ENCODE peak calls at places on chromosomes 6 and 20, in five cellular contexts. One of them, this sample, is unnamed.

GRCh38 chr20:10219452-10219791 is 792 bp downstream of the SNAP25 start:
- DNase-seq in lower lobe of right lung: peak; percentile 76
- DNase-seq in Peyer's patch: peak; percentile 56
- DNase-seq in tibial nerve: peak; percentile 30
- DNase-seq in A673: peak; percentile 92
- DNase-seq in this sample: peak; percentile 84

GRCh38 chr20:16462711-16463110 is 110.5 kb downstream of the KIF16B start:
- DNase-seq in tibial nerve: no peak
- DNase-seq in A673: no peak
- DNase-seq in lower lobe of right lung: no peak
- DNase-seq in Peyer's patch: no peak
- DNase-seq in this sample: no peak

GRCh38 chr6:1348675-1349074 is 36.8 kb downstream of the FOXQ1 start:
- DNase-seq in tibial nerve: no peak
- DNase-seq in Peyer's patch: no peak
- DNase-seq in lower lobe of right lung: peak; percentile 67
- DNase-seq in A673: peak; percentile 35
- DNase-seq in this sample: no peak

GRCh38 chr20:22814475-22815205 is 220.5 kb upstream of the SSTR4 start:
- DNase-seq in Peyer's patch: no peak
- DNase-seq in tibial nerve: no peak
- DNase-seq in A673: no peak
- DNase-seq in lower lobe of right lung: no peak
- DNase-seq in this sample: no peak

GRCh38 chr6:18446771-18447170 is 59.6 kb downstream of the RNF144B start:
- DNase-seq in A673: no peak
- DNase-seq in lower lobe of right lung: no peak
- DNase-seq in Peyer's patch: no peak
- DNase-seq in tibial nerve: no peak
- DNase-seq in this sample: no peak

GRCh38 chr20:41631826-41632225 is 13.6 kb upstream of the CHD6 start:
- DNase-seq in A673: peak; percentile 74
- DNase-seq in tibial nerve: no peak
- DNase-seq in lower lobe of right lung: no peak
- DNase-seq in Peyer's patch: no peak
- DNase-seq in this sample: no peak

GRCh38 chr6:115001726-115002436 is 659.1 kb upstream of the HS3ST5 start:
- DNase-seq in A673: peak; percentile 26
- DNase-seq in tibial nerve: no peak
- DNase-seq in Peyer's patch: no peak
- DNase-seq in lower lobe of right lung: no peak
- DNase-seq in this sample: no peak

GRCh38 chr6:36788768-36789167 is 50.5 kb downstream of the CPNE5 start:
- DNase-seq in A673: peak; percentile 54
- DNase-seq in Peyer's patch: no peak
- DNase-seq in lower lobe of right lung: no peak
- DNase-seq in tibial nerve: no peak
- DNase-seq in this sample: no peak

GRCh38 chr20:58039569-58040092 is 188.8 kb downstream of the ANKRD60 start:
- DNase-seq in A673: no peak
- DNase-seq in Peyer's patch: no peak
- DNase-seq in lower lobe of right lung: no peak
- DNase-seq in tibial nerve: no peak
- DNase-seq in this sample: no peak

GRCh38 chr6:36536873-36537547 is 10.3 kb downstream of the STK38 start:
- DNase-seq in A673: no peak
- DNase-seq in lower lobe of right lung: no peak
- DNase-seq in Peyer's patch: no peak
- DNase-seq in tibial nerve: no peak
- DNase-seq in this sample: no peak

GRCh38 chr6:135052939-135053338 is 1.7 kb downstream of the HBS1L start:
- DNase-seq in A673: no peak
- DNase-seq in Peyer's patch: no peak
- DNase-seq in lower lobe of right lung: no peak
- DNase-seq in tibial nerve: no peak
- DNase-seq in this sample: no peak

GRCh38 chr6:167661456-167662103 is 165.1 kb upstream of the AFDN start:
- DNase-seq in A673: no peak
- DNase-seq in lower lobe of right lung: no peak
- DNase-seq in tibial nerve: no peak
- DNase-seq in Peyer's patch: no peak
- DNase-seq in this sample: no peak

GRCh38 chr6:3960754-3961361 is 111.7 kb downstream of the FAM50B start:
- DNase-seq in tibial nerve: no peak
- DNase-seq in lower lobe of right lung: no peak
- DNase-seq in A673: no peak
- DNase-seq in Peyer's patch: no peak
- DNase-seq in this sample: no peak

GRCh38 chr6:75751443-75751842 is 2.4 kb downstream of the MYO6 start:
- DNase-seq in tibial nerve: no peak
- DNase-seq in A673: no peak
- DNase-seq in lower lobe of right lung: no peak
- DNase-seq in Peyer's patch: no peak
- DNase-seq in this sample: no peak

GRCh38 chr6:7726416-7727149 is 684 bp downstream of the BMP6 start:
- DNase-seq in Peyer's patch: no peak
- DNase-seq in tibial nerve: no peak
- DNase-seq in A673: no peak
- DNase-seq in lower lobe of right lung: no peak
- DNase-seq in this sample: no peak

GRCh38 chr20:3181270-3181669 is 7.9 kb upstream of the LZTS3 start:
- DNase-seq in A673: no peak
- DNase-seq in Peyer's patch: no peak
- DNase-seq in tibial nerve: no peak
- DNase-seq in lower lobe of right lung: no peak
- DNase-seq in this sample: no peak

GRCh38 chr20:45779011-45779915 is 12.4 kb downstream of the WFDC3 start:
- DNase-seq in Peyer's patch: peak; percentile 79
- DNase-seq in lower lobe of right lung: peak; percentile 89
- DNase-seq in tibial nerve: peak; percentile 83
- DNase-seq in A673: peak; percentile 35
- DNase-seq in this sample: peak; percentile 92

GRCh38 chr20:31962741-31963140 is 5.2 kb upstream of the XKR7 start:
- DNase-seq in lower lobe of right lung: no peak
- DNase-seq in Peyer's patch: no peak
- DNase-seq in tibial nerve: no peak
- DNase-seq in A673: no peak
- DNase-seq in this sample: no peak

DNA sequence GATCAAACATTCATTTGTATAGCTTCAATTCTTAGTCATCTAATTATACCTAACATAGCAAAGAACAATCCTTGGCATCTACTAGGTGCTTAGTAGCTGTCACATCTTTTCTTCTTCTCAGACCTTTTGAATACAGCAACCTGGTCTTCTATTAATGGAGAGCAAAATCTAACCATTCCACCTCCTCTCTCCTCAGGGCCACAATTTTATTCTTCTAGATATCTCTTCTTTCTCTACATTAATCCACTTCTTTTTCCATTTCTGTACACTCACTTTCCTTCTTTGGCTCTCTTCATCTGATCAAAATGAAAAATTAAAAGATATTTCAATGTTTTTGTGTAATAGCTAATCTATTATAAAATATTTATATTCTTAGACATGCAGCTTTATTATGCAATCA is 9.0 kb upstream of the HLA-DOA start:
- DNase-seq in lower lobe of right lung: no peak
- DNase-seq in Peyer's patch: no peak
- DNase-seq in A673: no peak
- DNase-seq in tibial nerve: no peak
- DNase-seq in this sample: no peak
- H3K4me1 ChIP-seq in lower lobe of right lung: peaks cover 47% of the 10 kb centered on the region
- H3K4me1 ChIP-seq in Peyer's patch: no peaks in the 10 kb centered on the region
- H3K4me1 ChIP-seq in A673: no peaks in the 10 kb centered on the region
- H3K4me1 ChIP-seq in tibial nerve: peaks cover 37% of the 10 kb centered on the region
- H3K4me1 ChIP-seq in this sample: peaks cover 21% of the 10 kb centered on the region

DNA sequence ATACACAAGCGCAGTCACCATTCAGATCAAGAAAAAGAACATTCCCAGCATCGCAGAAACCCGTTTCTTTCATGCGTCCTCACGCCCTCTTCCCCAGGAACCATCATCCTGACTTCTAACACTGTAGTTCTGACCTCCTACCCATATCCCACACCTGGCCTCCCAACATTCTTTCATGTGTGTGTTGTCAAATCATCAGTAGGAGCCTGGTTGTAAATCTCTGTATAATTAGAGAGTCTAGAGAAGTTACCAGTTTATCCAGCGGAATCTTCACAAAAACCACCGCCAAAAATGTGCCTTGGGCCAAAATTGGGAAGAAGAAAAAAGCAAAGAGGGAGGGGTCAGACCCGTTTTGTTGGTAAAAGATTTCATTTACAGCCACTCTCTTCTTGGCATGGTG is 91.6 kb downstream of the RTN4IP1 start:
- DNase-seq in lower lobe of right lung: no peak
- DNase-seq in Peyer's patch: no peak
- DNase-seq in tibial nerve: no peak
- DNase-seq in A673: no peak
- DNase-seq in this sample: no peak
- H3K4me1 ChIP-seq in lower lobe of right lung: peaks cover 11% of the 10 kb centered on the region
- H3K4me1 ChIP-seq in Peyer's patch: no peaks in the 10 kb centered on the region
- H3K4me1 ChIP-seq in tibial nerve: peaks cover 6% of the 10 kb centered on the region
- H3K4me1 ChIP-seq in A673: peaks cover 15% of the 10 kb centered on the region
- H3K4me1 ChIP-seq in this sample: no peaks in the 10 kb centered on the region

GRCh38 chr20:61440548-61441055 is 188.5 kb downstream of the CDH4 start:
- DNase-seq in Peyer's patch: no peak
- DNase-seq in A673: no peak
- DNase-seq in lower lobe of right lung: no peak
- DNase-seq in tibial nerve: no peak
- DNase-seq in this sample: no peak
- H3K4me1 ChIP-seq in Peyer's patch: no peaks in the 10 kb centered on the region
- H3K4me1 ChIP-seq in A673: peaks cover 46% of the 10 kb centered on the region
- H3K4me1 ChIP-seq in lower lobe of right lung: no peaks in the 10 kb centered on the region
- H3K4me1 ChIP-seq in tibial nerve: peaks cover 16% of the 10 kb centered on the region
- H3K4me1 ChIP-seq in this sample: no peaks in the 10 kb centered on the region

GRCh38 chr6:23414922-23415321 is 711.1 kb upstream of the NRSN1 start:
- DNase-seq in Peyer's patch: no peak
- DNase-seq in A673: no peak
- DNase-seq in lower lobe of right lung: no peak
- DNase-seq in tibial nerve: no peak
- DNase-seq in this sample: no peak

GRCh38 chr6:23414204-23414501 is 711.9 kb upstream of the NRSN1 start:
- DNase-seq in Peyer's patch: no peak
- DNase-seq in tibial nerve: no peak
- DNase-seq in A673: peak; percentile 65
- DNase-seq in lower lobe of right lung: no peak
- DNase-seq in this sample: no peak

GRCh38 chr6:23410439-23410838 is 715.6 kb upstream of the NRSN1 start:
- DNase-seq in tibial nerve: no peak
- DNase-seq in A673: peak; percentile 6
- DNase-seq in lower lobe of right lung: no peak
- DNase-seq in Peyer's patch: no peak
- DNase-seq in this sample: no peak

GRCh38 chr6:23413327-23414203 is 712.5 kb upstream of the NRSN1 start:
- DNase-seq in lower lobe of right lung: no peak
- DNase-seq in A673: no peak
- DNase-seq in Peyer's patch: no peak
- DNase-seq in tibial nerve: no peak
- DNase-seq in this sample: no peak

DNA sequence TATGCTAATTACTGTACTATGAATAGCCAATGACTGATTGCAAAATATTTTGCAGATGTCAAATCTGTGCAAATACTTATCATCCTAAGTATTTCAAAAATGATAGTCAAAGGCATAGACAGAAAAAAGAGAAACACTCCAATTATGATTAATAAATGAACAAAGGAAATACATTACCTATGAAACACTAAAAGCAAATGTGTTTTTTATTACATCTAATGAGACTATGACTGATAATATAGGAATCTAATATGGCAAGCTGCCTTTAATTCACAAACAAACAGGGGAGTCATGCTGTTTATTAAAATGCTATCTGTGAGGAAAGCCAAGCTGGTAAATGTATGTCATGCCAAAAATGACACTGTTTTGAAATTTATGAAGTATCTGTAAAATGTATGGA is 713.2 kb upstream of the NRSN1 start:
- DNase-seq in Peyer's patch: no peak
- DNase-seq in tibial nerve: no peak
- DNase-seq in A673: no peak
- DNase-seq in lower lobe of right lung: no peak
- DNase-seq in this sample: no peak
- H3K4me1 ChIP-seq in Peyer's patch: no peaks in the 10 kb centered on the region
- H3K4me1 ChIP-seq in tibial nerve: no peaks in the 10 kb centered on the region
- H3K4me1 ChIP-seq in A673: peaks cover 6% of the 10 kb centered on the region
- H3K4me1 ChIP-seq in lower lobe of right lung: no peaks in the 10 kb centered on the region
- H3K4me1 ChIP-seq in this sample: no peaks in the 10 kb centered on the region

DNA sequence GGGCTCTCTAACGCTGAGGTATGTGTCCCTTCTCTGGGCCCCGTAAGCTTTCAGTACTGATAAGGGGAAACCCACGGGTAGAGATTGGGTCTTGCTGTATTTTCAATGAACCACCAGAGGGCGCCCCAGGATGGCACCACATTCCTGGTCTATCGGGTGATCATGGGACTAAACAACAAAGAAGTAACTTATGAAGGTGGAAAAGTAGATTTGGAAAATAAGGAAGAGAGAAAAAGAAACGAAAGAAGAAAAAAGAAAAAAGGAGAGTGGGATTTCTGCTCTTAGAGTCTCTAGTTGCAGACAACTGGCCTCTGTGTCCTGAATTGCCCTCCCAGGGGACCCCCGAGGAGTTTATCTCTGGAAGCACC is 93.8 kb downstream of the GMPR start:
- DNase-seq in Peyer's patch: peak; percentile 92
- DNase-seq in tibial nerve: peak; percentile 67
- DNase-seq in lower lobe of right lung: peak; percentile 75
- DNase-seq in A673: peak; percentile 89
- DNase-seq in this sample: peak; percentile 74
- H3K4me1 ChIP-seq in Peyer's patch: no peaks in the 10 kb centered on the region
- H3K4me1 ChIP-seq in tibial nerve: peaks cover 39% of the 10 kb centered on the region
- H3K4me1 ChIP-seq in lower lobe of right lung: peaks cover 39% of the 10 kb centered on the region
- H3K4me1 ChIP-seq in A673: peaks cover 20% of the 10 kb centered on the region
- H3K4me1 ChIP-seq in this sample: peaks cover 31% of the 10 kb centered on the region

GRCh38 chr6:2857185-2857579 is 15.5 kb upstream of the SERPINB1 start:
- DNase-seq in lower lobe of right lung: no peak
- DNase-seq in A673: no peak
- DNase-seq in tibial nerve: no peak
- DNase-seq in Peyer's patch: no peak
- DNase-seq in this sample: no peak
- H3K4me1 ChIP-seq in lower lobe of right lung: peaks cover 61% of the 10 kb centered on the region
- H3K4me1 ChIP-seq in A673: peaks cover 54% of the 10 kb centered on the region
- H3K4me1 ChIP-seq in tibial nerve: peaks cover 56% of the 10 kb centered on the region
- H3K4me1 ChIP-seq in Peyer's patch: no peaks in the 10 kb centered on the region
- H3K4me1 ChIP-seq in this sample: peaks cover 46% of the 10 kb centered on the region

DNA sequence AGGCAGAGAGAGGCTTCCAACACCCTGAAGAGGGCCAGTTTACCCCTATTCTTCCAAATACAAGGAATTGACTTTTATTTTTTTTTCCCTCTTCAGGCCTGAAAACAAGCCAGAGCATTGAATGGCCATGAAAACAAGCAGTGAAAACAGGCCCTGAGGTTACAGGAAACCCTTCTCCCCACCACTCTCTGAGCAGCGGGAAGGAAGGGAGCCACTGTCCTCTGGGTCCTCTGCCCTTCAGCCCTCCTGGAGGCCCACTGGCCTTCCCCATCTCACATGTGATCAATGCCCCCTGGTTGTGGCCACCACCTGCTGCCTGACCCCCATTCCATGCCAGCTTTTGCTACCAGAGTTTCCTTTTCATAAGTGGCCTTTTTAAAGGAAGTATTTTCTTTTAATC is 44.1 kb downstream of the PDYN start:
- DNase-seq in Peyer's patch: no peak
- DNase-seq in A673: no peak
- DNase-seq in tibial nerve: no peak
- DNase-seq in lower lobe of right lung: no peak
- DNase-seq in this sample: no peak
- H3K4me1 ChIP-seq in Peyer's patch: no peaks in the 10 kb centered on the region
- H3K4me1 ChIP-seq in A673: peaks cover 75% of the 10 kb centered on the region
- H3K4me1 ChIP-seq in tibial nerve: peaks cover 53% of the 10 kb centered on the region
- H3K4me1 ChIP-seq in lower lobe of right lung: peaks cover 34% of the 10 kb centered on the region
- H3K4me1 ChIP-seq in this sample: peaks cover 23% of the 10 kb centered on the region

GRCh38 chr6:163711071-163711470 is 296.6 kb downstream of the QKI start:
- DNase-seq in A673: no peak
- DNase-seq in tibial nerve: no peak
- DNase-seq in lower lobe of right lung: no peak
- DNase-seq in Peyer's patch: no peak
- DNase-seq in this sample: no peak
- H3K4me1 ChIP-seq in A673: no peaks in the 10 kb centered on the region
- H3K4me1 ChIP-seq in tibial nerve: peaks cover 69% of the 10 kb centered on the region
- H3K4me1 ChIP-seq in lower lobe of right lung: peaks cover 65% of the 10 kb centered on the region
- H3K4me1 ChIP-seq in Peyer's patch: no peaks in the 10 kb centered on the region
- H3K4me1 ChIP-seq in this sample: peaks cover 62% of the 10 kb centered on the region